ENCODE peak calls at places on chromosomes 1 and 21, in seven cellular contexts. One of them, this sample, is unnamed.

GRCh38 chr1:29478879-29479278 is 242.6 kb downstream of the PTPRU start:
- DNase-seq in epithelial cell of esophagus: no peak
- DNase-seq in RPMI7951: no peak
- DNase-seq in Caki2: no peak
- DNase-seq in NCI-H460: no peak
- DNase-seq in progenitor cell of endocrine pancreas: no peak
- DNase-seq in A172: no peak
- DNase-seq in this sample: no peak

GRCh38 chr1:172742599-172743500 is 83.9 kb downstream of the FASLG start:
- DNase-seq in A172: peak; percentile 53
- DNase-seq in RPMI7951: peak; percentile 47
- DNase-seq in NCI-H460: peak; percentile 37
- DNase-seq in Caki2: peak; percentile 28
- DNase-seq in progenitor cell of endocrine pancreas: no peak
- DNase-seq in epithelial cell of esophagus: peak; percentile 63
- DNase-seq in this sample: peak; percentile 27

GRCh38 chr1:20100632-20101355 is 18.5 kb downstream of the PLA2G2D start:
- DNase-seq in epithelial cell of esophagus: peak; percentile 65
- DNase-seq in A172: peak; percentile 33
- DNase-seq in Caki2: peak; percentile 20
- DNase-seq in progenitor cell of endocrine pancreas: peak; percentile 25
- DNase-seq in NCI-H460: peak; percentile 18
- DNase-seq in RPMI7951: peak; percentile 65
- DNase-seq in this sample: peak; percentile 45

GRCh38 chr1:113041569-113042335 is 31.2 kb upstream of the LRIG2 start:
- DNase-seq in progenitor cell of endocrine pancreas: no peak
- DNase-seq in Caki2: no peak
- DNase-seq in NCI-H460: no peak
- DNase-seq in RPMI7951: peak; percentile 8
- DNase-seq in epithelial cell of esophagus: no peak
- DNase-seq in A172: no peak
- DNase-seq in this sample: peak; percentile 39

GRCh38 chr1:52553372-52554266 is 727 bp upstream of the TUT4 start:
- DNase-seq in RPMI7951: peak; percentile 86
- DNase-seq in A172: peak; percentile 71
- DNase-seq in NCI-H460: peak; percentile 48
- DNase-seq in epithelial cell of esophagus: peak; percentile 72
- DNase-seq in progenitor cell of endocrine pancreas: peak; percentile 87
- DNase-seq in Caki2: peak; percentile 78
- DNase-seq in this sample: peak; percentile 93

GRCh38 chr1:93199150-93199549 is 18.6 kb downstream of the CCDC18 start:
- DNase-seq in progenitor cell of endocrine pancreas: no peak
- DNase-seq in RPMI7951: no peak
- DNase-seq in A172: no peak
- DNase-seq in NCI-H460: no peak
- DNase-seq in epithelial cell of esophagus: no peak
- DNase-seq in Caki2: no peak
- DNase-seq in this sample: no peak

GRCh38 chr1:173549813-173550212 is 53.1 kb downstream of the SLC9C2 start:
- DNase-seq in epithelial cell of esophagus: no peak
- DNase-seq in NCI-H460: no peak
- DNase-seq in progenitor cell of endocrine pancreas: no peak
- DNase-seq in RPMI7951: no peak
- DNase-seq in Caki2: no peak
- DNase-seq in A172: no peak
- DNase-seq in this sample: no peak

GRCh38 chr1:37682334-37682987 is 9.9 kb upstream of the CDCA8 start:
- DNase-seq in progenitor cell of endocrine pancreas: peak; percentile 65
- DNase-seq in RPMI7951: peak; percentile 61
- DNase-seq in Caki2: peak; percentile 47
- DNase-seq in A172: peak; percentile 36
- DNase-seq in NCI-H460: peak; percentile 54
- DNase-seq in epithelial cell of esophagus: peak; percentile 67
- DNase-seq in this sample: peak; percentile 81

GRCh38 chr1:162168261-162168660 is 98.8 kb downstream of the NOS1AP start:
- DNase-seq in A172: no peak
- DNase-seq in NCI-H460: no peak
- DNase-seq in Caki2: no peak
- DNase-seq in RPMI7951: no peak
- DNase-seq in epithelial cell of esophagus: peak; percentile 70
- DNase-seq in progenitor cell of endocrine pancreas: no peak
- DNase-seq in this sample: no peak

GRCh38 chr21:31425158-31425557 is 81.1 kb upstream of the TIAM1 start:
- DNase-seq in NCI-H460: no peak
- DNase-seq in Caki2: no peak
- DNase-seq in A172: no peak
- DNase-seq in RPMI7951: no peak
- DNase-seq in epithelial cell of esophagus: no peak
- DNase-seq in progenitor cell of endocrine pancreas: peak; percentile 9
- DNase-seq in this sample: no peak

GRCh38 chr1:183598386-183598785 is 8.1 kb upstream of the NCF2 start:
- DNase-seq in A172: no peak
- DNase-seq in progenitor cell of endocrine pancreas: no peak
- DNase-seq in Caki2: no peak
- DNase-seq in NCI-H460: no peak
- DNase-seq in RPMI7951: peak; percentile 53
- DNase-seq in epithelial cell of esophagus: no peak
- DNase-seq in this sample: no peak

GRCh38 chr1:155892801-155893200 is 18.3 kb downstream of the RIT1 start:
- DNase-seq in epithelial cell of esophagus: peak; percentile 71
- DNase-seq in progenitor cell of endocrine pancreas: no peak
- DNase-seq in NCI-H460: peak; percentile 49
- DNase-seq in RPMI7951: peak; percentile 69
- DNase-seq in Caki2: peak; percentile 68
- DNase-seq in A172: peak; percentile 94
- DNase-seq in this sample: no peak

GRCh38 chr1:193589597-193590040 is 403.2 kb upstream of the B3GALT2 start:
- DNase-seq in NCI-H460: no peak
- DNase-seq in A172: peak; percentile 26
- DNase-seq in Caki2: no peak
- DNase-seq in progenitor cell of endocrine pancreas: no peak
- DNase-seq in RPMI7951: no peak
- DNase-seq in epithelial cell of esophagus: peak; percentile 50
- DNase-seq in this sample: no peak

GRCh38 chr1:25794325-25794724 is 5.7 kb upstream of the SELENON start:
- DNase-seq in Caki2: no peak
- DNase-seq in progenitor cell of endocrine pancreas: no peak
- DNase-seq in NCI-H460: no peak
- DNase-seq in epithelial cell of esophagus: no peak
- DNase-seq in A172: peak; percentile 69
- DNase-seq in RPMI7951: peak; percentile 95
- DNase-seq in this sample: no peak

This sample was measured in HAP-1.